ENCODE peak calls at places on chromosomes 11 and 22, in five cellular contexts. R is adrenal gland; G is CD8-positive, alpha-beta memory T cell; Q is GM23248; X is lower lobe of right lung. S is an unnamed sample. For H3K4me1, the result is how much of the 10 kb centered on the place peaks cover.

GRCh38 chr22:27238935-27239510 is 562.5 kb downstream of the MN1 start:
- DNase-seq in G (no peak), R (no peak), X (peak), Q (peak), S (no peak)

GRCh38 chr11:65685981-65686380 is 23.3 kb upstream of the RELA start:
- DNase-seq in Q (no peak), X (no peak), G (no peak), R (no peak), S (no peak)

GRCh38 chr11:61494341-61495038 is 14.1 kb upstream of the LRRC10B start:
- DNase-seq in Q (no peak), R (no peak), G (no peak), X (no peak), S (no peak)

GRCh38 chr11:65586676-65587075 is 8.9 kb downstream of the KCNK7 start:
- DNase-seq in G (no peak), R (no peak), X (no peak), Q (no peak), S (no peak)

GRCh38 chr22:25362883-25363240 is 143.4 kb downstream of the CRYBB2 start:
- DNase-seq in G (no peak), Q (no peak), X (peak), R (no peak), S (no peak)

GRCh38 chr11:118152552-118153471 is at the start of gene SCN4B:
- DNase-seq in R (peak), G (no peak), Q (peak), X (peak), S (no peak)

GRCh38 chr22:31800065-31800464 is 46.2 kb downstream of the DEPDC5 start:
- DNase-seq in R (no peak), X (no peak), G (no peak), Q (peak), S (no peak)

GRCh38 chr11:1629326-1630185 is at the start of gene KRTAP5-5:
- DNase-seq in Q (no peak), X (no peak), R (no peak), G (no peak), S (no peak)

GRCh38 chr11:116913000-116913399 is 75.6 kb upstream of the APOA1 start:
- DNase-seq in Q (peak), R (no peak), G (no peak), X (no peak), S (no peak)

GRCh38 chr22:49368221-49368975 is 459.3 kb downstream of the BRD1 start:
- DNase-seq in G (no peak), Q (no peak), X (peak), R (no peak), S (no peak)

GRCh38 chr11:107688322-107688918 is 23.4 kb downstream of the SLN start:
- DNase-seq in Q (no peak), G (no peak), R (no peak), X (no peak), S (no peak)

GRCh38 chr11:66066751-66067150 is 3.3 kb upstream of the PACS1 start:
- DNase-seq in R (no peak), Q (no peak), G (no peak), X (no peak), S (no peak)

GRCh38 chr11:69339041-69339733 is 45.2 kb downstream of the MYEOV start:
- DNase-seq in G (no peak), X (no peak), Q (no peak), R (peak), S (no peak)

GRCh38 chr11:69685348-69685747 is 10.2 kb upstream of the LTO1 start:
- DNase-seq in R (no peak), X (no peak), G (no peak), Q (no peak), S (no peak)

GRCh38 chr11:30128269-30128932 is 102.4 kb upstream of the FSHB start:
- DNase-seq in Q (peak), R (no peak), X (no peak), G (no peak), S (peak)

GRCh38 chr22:35661377-35661937 is 13.2 kb downstream of the APOL6 start:
- DNase-seq in G (no peak), R (no peak), X (no peak), Q (peak), S (no peak)

GRCh38 chr11:117068303-117068860 is 29.8 kb downstream of the SIK3 start:
- DNase-seq in Q (no peak), R (no peak), X (no peak), G (no peak), S (no peak)

GRCh38 chr22:47015589-47016178 is 253.2 kb downstream of the TBC1D22A start:
- DNase-seq in X (no peak), G (no peak), Q (no peak), R (no peak), S (no peak)

GRCh38 chr22:43829904-43830851 is 18.1 kb upstream of the EFCAB6 start:
- DNase-seq in Q (peak), X (peak), G (no peak), R (no peak), S (no peak)

GRCh38 chr22:42895087-42895486 is 38.0 kb upstream of the ARFGAP3 start:
- DNase-seq in Q (no peak), R (no peak), X (no peak), G (no peak), S (peak)

GRCh38 chr11:57318178-57318577 is 6.6 kb downstream of the TNKS1BP1 start:
- DNase-seq in Q (peak), R (no peak), G (no peak), X (no peak), S (no peak)

GRCh38 chr11:134033696-134034491 is 35.0 kb upstream of the JAM3 start:
- DNase-seq in R (peak), G (peak), X (peak), Q (peak), S (no peak)

GRCh38 chr22:26471522-26471921 is 12.1 kb downstream of the HPS4 start:
- DNase-seq in G (no peak), X (no peak), Q (peak), R (no peak), S (no peak)

GRCh38 chr11:2214527-2215229 is 43.1 kb upstream of the TH start:
- DNase-seq in Q (no peak), G (no peak), R (no peak), X (peak), S (no peak)

GRCh38 chr11:61912530-61912898 is 4.9 kb downstream of the RAB3IL1 start:
- DNase-seq in X (peak), G (no peak), Q (no peak), R (no peak), S (no peak)

GRCh38 chr11:130390071-130390758 is 38.2 kb downstream of the ADAMTS8 start:
- DNase-seq in Q (peak), G (no peak), X (no peak), R (no peak), S (peak)

GRCh38 chr11:74731301-74732094 is at the start of gene CHRDL2:
- DNase-seq in R (no peak), Q (peak), X (no peak), G (no peak), S (no peak)

GRCh38 chr11:31060880-31061279 is 308.7 kb downstream of the DCDC1 start:
- DNase-seq in R (no peak), X (no peak), G (no peak), Q (peak), S (no peak)

GRCh38 chr11:102928247-102928646 is 27.3 kb downstream of the MMP13 start:
- DNase-seq in R (no peak), G (no peak), Q (no peak), X (no peak), S (no peak)
- H3K4me1 ChIP-seq in R (under half), G (under half), Q (under half), X (under half), S (under half)

GRCh38 chr11:111573821-111574249 is 28.4 kb upstream of the SIK2 start:
- DNase-seq in R (no peak), G (no peak), X (no peak), Q (peak), S (no peak)
- H3K27ac ChIP-seq in R (no peak), G (no peak), X (peak), Q (no peak), S (no peak)

GRCh38 chr11:289145-289705 is 299 bp downstream of the PGGHG start:
- DNase-seq in R (no peak), Q (no peak), G (peak), X (no peak), S (no peak)

GRCh38 chr11:287821-288327 is 1.1 kb upstream of the PGGHG start:
- DNase-seq in X (peak), Q (no peak), G (peak), R (no peak), S (no peak)

GRCh38 chr11:290621-291231 is 1.8 kb downstream of the PGGHG start:
- DNase-seq in X (peak), Q (no peak), G (no peak), R (no peak), S (no peak)

GRCh38 chr11:289706-290620 is 1.0 kb downstream of the PGGHG start:
- DNase-seq in G (no peak), X (peak), Q (no peak), R (no peak), S (no peak)

GRCh38 chr11:288328-289144 is at the start of gene PGGHG:
- DNase-seq in X (peak), G (peak), Q (peak), R (peak), S (no peak)
- H3K4me1 ChIP-seq in X (under half), G (under half), Q (under half), R (under half), S (under half)

DNA sequence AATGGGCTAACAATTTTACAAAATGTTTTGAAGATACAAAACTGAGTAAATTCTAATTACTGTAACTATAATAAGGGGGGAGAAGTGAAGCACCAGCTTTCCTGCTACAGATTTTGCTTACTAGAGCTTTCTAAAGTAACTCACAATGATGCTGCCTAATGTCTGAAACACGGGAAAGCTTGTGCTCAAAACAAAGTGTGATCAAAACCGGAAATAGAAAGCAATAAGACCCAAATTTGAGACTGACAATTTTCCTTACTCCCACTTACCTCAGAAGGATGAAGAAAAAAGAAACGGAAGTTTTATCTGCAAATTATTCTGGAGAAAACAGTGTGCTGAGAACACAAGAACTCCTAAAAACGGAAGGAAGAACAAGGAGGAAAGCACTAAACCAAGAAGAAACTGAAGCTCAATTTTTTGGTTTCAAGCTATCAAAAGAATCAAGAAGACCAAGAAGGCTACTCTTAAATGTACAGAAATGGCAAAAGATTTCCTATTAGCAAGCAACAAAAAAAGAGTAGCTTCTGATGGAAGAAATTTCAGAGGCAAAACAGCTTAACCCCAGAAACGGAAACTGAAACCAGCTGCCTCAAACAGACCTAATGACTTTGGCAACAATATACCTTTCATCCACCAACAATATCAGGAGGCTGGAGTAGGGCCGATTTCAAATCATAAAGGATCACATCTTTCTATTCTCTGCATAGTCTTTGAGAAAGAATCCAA is 33.4 kb downstream of the AMBRA1 start:
- DNase-seq in Q (peak), X (no peak), G (no peak), R (no peak), S (peak)
- H3K27ac ChIP-seq in Q (peak), X (peak), G (peak), R (peak), S (peak)

DNA sequence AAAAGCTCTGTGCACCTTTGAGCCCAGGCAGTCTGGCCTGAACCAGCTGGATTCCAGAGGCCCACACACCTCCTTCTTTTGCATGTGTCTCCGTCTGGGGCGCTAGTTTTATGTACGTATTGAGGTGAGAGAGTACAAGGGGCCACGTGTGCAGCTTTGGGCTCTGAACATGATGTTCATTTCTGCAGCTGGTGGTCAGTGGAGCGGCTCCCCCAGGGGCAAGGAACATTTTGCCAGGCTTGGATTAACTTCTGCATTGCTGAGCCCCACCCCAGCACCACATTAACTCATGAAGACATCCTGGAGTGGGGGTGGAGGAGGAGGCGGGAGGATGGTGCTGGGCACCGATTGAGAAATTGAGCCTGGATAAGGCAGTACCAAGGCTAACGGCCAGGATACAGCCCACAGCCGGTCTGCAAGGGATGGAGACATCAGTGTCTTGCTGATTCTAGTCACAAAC is 13.8 kb downstream of the USP2 start:
- DNase-seq in X (no peak), G (no peak), R (peak), Q (no peak), S (peak)
- H3K4me1 ChIP-seq in X (under half), G (under half), R (half or more), Q (under half), S (half or more)

GRCh38 chr11:105573091-105573490 is 36.8 kb upstream of the GRIA4 start:
- DNase-seq in R (no peak), Q (no peak), G (no peak), X (no peak), S (no peak)
- H3K27ac ChIP-seq in R (no peak), Q (no peak), G (no peak), X (no peak), S (no peak)

GRCh38 chr11:10623797-10624761 is 55.6 kb upstream of the LYVE1 start:
- DNase-seq in R (peak), G (no peak), X (peak), Q (peak), S (peak)

GRCh38 chr11:10627306-10627705 is 58.8 kb upstream of the LYVE1 start:
- DNase-seq in Q (no peak), R (no peak), X (no peak), G (no peak), S (no peak)

GRCh38 chr11:10625982-10626311 is 57.5 kb upstream of the LYVE1 start:
- DNase-seq in G (no peak), Q (no peak), R (peak), X (no peak), S (no peak)

GRCh38 chr11:10622957-10623787 is 54.7 kb upstream of the LYVE1 start:
- DNase-seq in G (no peak), R (peak), X (no peak), Q (no peak), S (peak)

GRCh38 chr11:10625281-10625981 is 57.0 kb upstream of the LYVE1 start:
- DNase-seq in G (no peak), R (peak), Q (no peak), X (no peak), S (no peak)
- H3K4me1 ChIP-seq in G (under half), R (under half), Q (under half), X (under half), S (under half)

GRCh38 chr11:128581908-128582307 is 5.5 kb downstream of the ETS1 start:
- DNase-seq in G (no peak), Q (no peak), X (no peak), R (no peak), S (no peak)
- H3K27ac ChIP-seq in G (no peak), Q (no peak), X (no peak), R (no peak), S (no peak)